ENCODE peak calls at places on chromosomes 4 and X, in seven cellular contexts. R, B, Y, S, I, C and K are unnamed samples.

GRCh38 chr4:169745291-169745690 is 12.5 kb downstream of the HPF1 start:
- DNase-seq in B (no peak), S (no peak), C (no peak), Y (no peak), R (no peak), I (no peak), K (no peak)

GRCh38 chr4:6984611-6985115 is 58.5 kb upstream of the TADA2B start:
- DNase-seq in Y (no peak), R (no peak), I (no peak), C (no peak), S (no peak), B (no peak), K (no peak)

GRCh38 chr4:926538-926937 is 5.6 kb downstream of the GAK start:
- DNase-seq in R (no peak), C (peak; percentile 24), I (no peak), S (no peak), B (peak; percentile 49), Y (peak; percentile 84), K (no peak)

GRCh38 chr4:110197421-110198398 is 705 bp downstream of the ELOVL6 start:
- DNase-seq in Y (peak; percentile 63), S (peak; percentile 29), I (peak; percentile 23), R (no peak), B (peak; percentile 58), C (no peak), K (peak; percentile 27)

GRCh38 chr4:37441231-37442061 is 196.9 kb downstream of the NWD2 start:
- DNase-seq in Y (no peak), B (no peak), S (no peak), I (no peak), R (no peak), C (peak; percentile 74), K (no peak)

GRCh38 chrX:46686003-46686645 is 72.8 kb downstream of the SLC9A7 start:
- DNase-seq in C (peak; percentile 11), B (peak; percentile 41), S (no peak), I (peak; percentile 50), Y (no peak), R (no peak), K (no peak)

GRCh38 chr4:145909331-145909730 is 29.3 kb downstream of the ZNF827 start:
- DNase-seq in Y (peak; percentile 82), C (no peak), R (no peak), S (no peak), B (peak; percentile 20), I (peak; percentile 55), K (no peak)

GRCh38 chrX:66012094-66012534 is 27.8 kb downstream of the VSIG4 start:
- DNase-seq in I (no peak), C (no peak), Y (no peak), R (peak; percentile 48), B (no peak), S (no peak), K (no peak)

GRCh38 chr4:2937986-2938385 is 25.2 kb downstream of the NOP14 start:
- DNase-seq in C (no peak), Y (no peak), S (no peak), B (no peak), I (no peak), R (no peak), K (no peak)

GRCh38 chrX:48530736-48531135 is 8.8 kb upstream of the TBC1D25 start:
- DNase-seq in Y (no peak), R (no peak), C (no peak), I (no peak), S (no peak), B (no peak), K (no peak)

GRCh38 chrX:15500497-15500966 is at the start of gene BMX:
- DNase-seq in S (no peak), I (no peak), B (no peak), R (no peak), Y (no peak), C (no peak), K (no peak)

GRCh38 chrX:132622130-132622529 is 133.3 kb upstream of the MBNL3 start:
- DNase-seq in B (no peak), I (peak; percentile 49), Y (no peak), S (no peak), R (no peak), C (no peak), K (no peak)

GRCh38 chr4:108013332-108013731 is 23.6 kb downstream of the HADH start:
- DNase-seq in Y (no peak), I (no peak), S (no peak), B (no peak), C (no peak), R (no peak), K (no peak)

GRCh38 chr4:184347251-184348239 is 126.8 kb downstream of the IRF2 start:
- DNase-seq in I (peak; percentile 61), C (no peak), Y (peak; percentile 57), B (no peak), R (peak; percentile 97), S (no peak), K (no peak)

GRCh38 chr4:32909722-32910121 is 2189.6 kb downstream of the PCDH7 start:
- DNase-seq in I (no peak), S (no peak), B (no peak), Y (no peak), C (no peak), R (no peak), K (no peak)

GRCh38 chr4:94976371-94977011 is 218.7 kb downstream of the BMPR1B start:
- DNase-seq in S (no peak), C (no peak), B (no peak), R (no peak), Y (no peak), I (no peak), K (no peak)

GRCh38 chr4:53702334-53703266 is 111.3 kb upstream of the LNX1 start:
- DNase-seq in B (peak; percentile 84), I (no peak), C (peak; percentile 63), R (peak; percentile 88), Y (peak; percentile 49), S (peak; percentile 23), K (peak; percentile 19)

GRCh38 chr4:1948232-1948631 is 60.5 kb downstream of the NELFA start:
- DNase-seq in Y (no peak), B (no peak), C (no peak), R (no peak), S (no peak), I (no peak), K (no peak)

GRCh38 chr4:99352602-99353580 is at the start of gene ADH1C:
- DNase-seq in I (no peak), R (no peak), Y (no peak), C (no peak), B (no peak), S (no peak), K (no peak)

GRCh38 chr4:119841361-119841760 is 212.8 kb upstream of the PDE5A start:
- DNase-seq in R (no peak), I (no peak), B (no peak), C (no peak), S (no peak), Y (no peak), K (no peak)

GRCh38 chr4:119833611-119834010 is 205.0 kb upstream of the PDE5A start:
- DNase-seq in C (no peak), Y (no peak), B (no peak), R (no peak), S (no peak), I (no peak), K (no peak)

GRCh38 chr4:119834901-119835300 is 206.3 kb upstream of the PDE5A start:
- DNase-seq in R (no peak), B (no peak), I (no peak), Y (no peak), C (no peak), S (no peak), K (no peak)

GRCh38 chr4:119832731-119833233 is 204.2 kb upstream of the PDE5A start:
- DNase-seq in S (no peak), B (no peak), R (no peak), C (no peak), I (no peak), Y (no peak), K (no peak)

DNA sequence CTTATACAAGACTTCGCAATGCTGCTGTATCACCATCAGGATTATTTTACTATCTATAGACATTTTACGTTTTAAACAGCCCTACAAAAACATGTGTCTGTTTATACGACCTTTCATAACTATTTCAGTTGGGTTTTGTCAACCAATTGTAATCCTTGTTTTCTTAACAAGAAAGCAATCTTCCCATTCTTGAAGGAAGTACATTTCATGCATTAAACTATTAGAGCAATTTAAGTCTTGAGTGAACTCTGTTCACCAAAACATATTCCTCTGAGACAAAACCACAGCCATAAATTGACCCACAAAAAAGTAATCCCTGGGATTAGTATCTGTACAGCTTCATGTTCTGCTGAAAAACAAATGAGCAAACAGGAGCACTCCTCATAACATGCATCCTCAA is 206.9 kb upstream of the PDE5A start:
- DNase-seq in I (no peak), R (no peak), C (no peak), B (no peak), S (no peak), Y (no peak), K (no peak)
- TF ChIP-seq TAF1 in I (no peak), R (no peak), C (no peak), B (no peak), S (no peak), Y (no peak), K (no peak)

DNA sequence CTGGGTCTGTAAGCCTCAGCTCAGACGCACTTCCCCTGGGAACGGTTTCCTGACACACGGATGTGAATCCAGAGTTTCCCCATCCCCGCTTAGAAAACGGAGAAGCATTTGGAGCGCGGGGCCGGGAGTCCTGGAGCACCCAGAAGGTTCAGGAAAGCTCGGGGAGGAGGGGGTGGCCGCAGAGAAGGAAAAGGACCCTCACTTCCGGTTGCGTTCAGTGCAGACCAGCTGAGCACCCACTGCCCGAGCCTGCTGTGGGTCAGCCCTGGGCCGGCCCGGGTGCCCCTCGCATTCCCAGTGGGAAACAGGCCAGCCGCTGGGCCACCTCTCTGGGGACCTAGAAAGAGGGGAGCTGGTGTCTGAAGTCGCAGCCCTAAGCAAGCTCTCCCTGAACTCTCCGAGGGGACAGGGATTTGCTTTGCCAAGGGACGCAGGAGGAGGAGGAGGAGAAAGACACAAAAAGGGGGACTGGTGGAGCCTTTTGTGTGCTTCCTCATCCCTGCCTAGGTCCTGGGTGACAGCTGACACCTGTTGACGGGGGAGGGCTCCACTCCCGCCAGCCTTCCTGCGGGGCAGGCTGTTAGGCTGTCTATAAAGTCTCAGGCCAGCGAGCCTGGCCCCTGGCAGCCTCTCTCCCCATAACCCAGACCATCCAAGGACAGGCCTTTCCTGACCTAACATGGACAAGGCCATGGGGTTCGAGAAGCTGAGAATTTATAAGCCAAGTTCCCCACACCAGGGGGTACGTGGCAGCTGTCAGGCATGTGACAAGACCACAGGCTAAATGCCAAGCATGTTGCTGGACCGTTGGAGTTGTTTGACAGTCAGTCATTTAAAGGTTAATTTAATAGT is 696 bp upstream of the EVC2 start:
- DNase-seq in C (no peak), B (no peak), I (no peak), Y (peak; percentile 49), S (no peak), R (no peak), K (no peak)
- TF ChIP-seq TAF1 in C (no peak), B (no peak), I (no peak), Y (no peak), S (no peak), R (no peak), K (no peak)

DNA sequence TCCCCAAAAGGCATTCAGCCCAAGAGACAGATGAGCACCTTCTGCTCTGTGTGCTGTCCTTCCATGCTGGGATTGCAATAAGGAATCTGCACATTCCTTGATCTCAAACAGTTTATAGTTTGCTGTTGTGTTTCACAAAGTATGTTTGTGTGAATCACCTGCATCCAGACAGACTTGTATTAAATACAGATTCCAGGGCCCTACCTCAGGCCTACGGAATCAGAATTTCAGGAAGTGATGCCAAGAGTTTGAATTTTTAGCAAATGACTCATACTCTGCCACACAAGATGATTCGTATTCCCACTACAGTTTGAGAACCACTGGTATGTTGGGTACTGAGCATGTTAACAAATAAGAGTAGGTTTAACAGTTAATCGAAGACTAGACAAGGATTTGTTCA is 7.0 kb downstream of the VAMP7 start:
- DNase-seq in R (no peak), C (no peak), I (no peak), B (no peak), Y (no peak), S (no peak), K (no peak)
- TF ChIP-seq TAF1 in R (no peak), C (no peak), I (no peak), B (peak; percentile 26), Y (no peak), S (no peak), K (no peak)

GRCh38 chr4:80587861-80588385 is 252.4 kb downstream of the CFAP299 start:
- DNase-seq in S (no peak), B (no peak), Y (no peak), I (no peak), C (no peak), R (no peak), K (no peak)
- TF ChIP-seq TAF1 in S (no peak), B (no peak), Y (no peak), I (no peak), C (no peak), R (no peak), K (no peak)